ENCODE peak calls at places on chromosomes 5 and 9, in four cellular contexts. X is GM13976; I is effector memory CD4-positive, alpha-beta T cell; H is lower lobe of right lung. Z is an unnamed sample.

GRCh38 chr9:127330501-127330900 is 65.9 kb downstream of the GARNL3 start:
- DNase-seq in X (no peak), I (no peak), H (no peak), Z (peak)

GRCh38 chr9:116288658-116289057 is 135.1 kb downstream of the PAPPA start:
- DNase-seq in X (no peak), I (no peak), H (no peak), Z (no peak)

GRCh38 chr5:55993628-55994501 is 898 bp downstream of the IL6ST start:
- DNase-seq in X (no peak), I (no peak), H (no peak), Z (no peak)

GRCh38 chr5:133321286-133321832 is 269.5 kb downstream of the HSPA4 start:
- DNase-seq in X (no peak), I (no peak), H (no peak), Z (no peak)

GRCh38 chr9:121183666-121184423 is 17.8 kb downstream of the RAB14 start:
- DNase-seq in X (no peak), I (no peak), H (no peak), Z (no peak)

GRCh38 chr9:70046274-70047070 is 2.8 kb downstream of the MAMDC2 start:
- DNase-seq in X (no peak), I (no peak), H (no peak), Z (no peak)

GRCh38 chr5:14757853-14758252 is 93.3 kb downstream of the OTULIN start:
- DNase-seq in X (no peak), I (no peak), H (no peak), Z (no peak)

GRCh38 chr5:68547049-68547448 is 331.5 kb downstream of the PIK3R1 start:
- DNase-seq in X (no peak), I (no peak), H (no peak), Z (no peak)

GRCh38 chr5:14806452-14806851 is 65.1 kb downstream of the ANKH start:
- DNase-seq in X (no peak), I (no peak), H (no peak), Z (no peak)

GRCh38 chr5:127697894-127698600 is 5.1 kb upstream of the CCDC192 start:
- DNase-seq in X (no peak), I (no peak), H (no peak), Z (no peak)

GRCh38 chr5:135979510-135979909 is 24.7 kb upstream of the LECT2 start:
- DNase-seq in X (no peak), I (no peak), H (no peak), Z (no peak)

GRCh38 chr9:995192-995591 is 18.7 kb downstream of the DMRT3 start:
- DNase-seq in X (no peak), I (no peak), H (no peak), Z (no peak)